ENCODE peak calls at places on chromosomes 16 and 17, in six cellular contexts. X is activated T-helper 1 cell treated with Interleukin-2 at 50 U/mL for 16 hours, O is HS-5, E is EL, C is GM23338, V is omental fat pad. T is an unnamed sample.

GRCh38 chr16:68768170-68768569 is 31.1 kb downstream of the CDH1 start:
- DNase-seq in C (no peak), V (no peak), O (no peak), E (no peak), X (no peak), T (no peak)

GRCh38 chr17:30296499-30297038 is 4.8 kb upstream of the BLMH start:
- DNase-seq in E (peak; percentile 37), X (no peak), C (no peak), V (no peak), O (no peak), T (no peak)

GRCh38 chr17:46883871-46884270 is 32.5 kb downstream of the WNT9B start:
- DNase-seq in O (no peak), E (no peak), C (no peak), V (no peak), X (no peak), T (no peak)

GRCh38 chr17:63999680-64000531 is 1.8 kb downstream of the PRR29 start:
- DNase-seq in V (peak; percentile 9), C (no peak), X (no peak), E (no peak), O (no peak), T (no peak)

GRCh38 chr16:71367243-71367976 is 8.9 kb downstream of the CALB2 start:
- DNase-seq in X (no peak), C (peak; percentile 94), O (no peak), V (no peak), E (peak; percentile 58), T (no peak)

GRCh38 chr17:9204623-9205329 is 183.5 kb downstream of the NTN1 start:
- DNase-seq in E (no peak), X (no peak), O (no peak), V (no peak), C (no peak), T (no peak)

GRCh38 chr17:47265983-47266541 is 12.4 kb downstream of the ITGB3 start:
- DNase-seq in E (peak; percentile 50), X (no peak), O (peak; percentile 36), V (no peak), C (no peak), T (no peak)

GRCh38 chr16:10655415-10655977 is 39.2 kb downstream of the TEKT5 start:
- DNase-seq in C (no peak), X (no peak), V (no peak), O (no peak), E (no peak), T (no peak)

GRCh38 chr17:31824771-31825360 is 34.2 kb downstream of the COPRS start:
- DNase-seq in X (no peak), C (no peak), V (no peak), E (peak; percentile 36), O (no peak), T (no peak)

GRCh38 chr16:90020838-90021382 is 1.7 kb upstream of the DBNDD1 start:
- DNase-seq in X (no peak), O (no peak), E (peak; percentile 62), V (no peak), C (no peak), T (no peak)

GRCh38 chr17:148757-149156 is 11.4 kb downstream of the SCGB1C2 start:
- DNase-seq in E (no peak), C (no peak), V (no peak), O (no peak), X (no peak), T (no peak)

GRCh38 chr17:31490991-31491793 is 99.7 kb downstream of the RAB11FIP4 start:
- DNase-seq in C (no peak), X (no peak), O (no peak), E (no peak), V (no peak), T (no peak)

GRCh38 chr17:4625181-4625601 is 16.3 kb downstream of the ALOX15 start:
- DNase-seq in X (no peak), V (no peak), O (no peak), E (no peak), C (peak; percentile 62), T (no peak)

GRCh38 chr16:30769379-30770089 is 7.4 kb downstream of the RNF40 start:
- DNase-seq in O (no peak), E (no peak), V (no peak), X (no peak), C (no peak), T (no peak)

GRCh38 chr16:66608241-66609138 is 4.0 kb downstream of the CMTM3 start:
- DNase-seq in V (peak; percentile 71), C (peak; percentile 90), E (peak; percentile 87), O (peak; percentile 68), X (peak; percentile 66), T (peak; percentile 57)

GRCh38 chr16:685967-686366 is 1.8 kb upstream of the JMJD8 start:
- DNase-seq in E (peak; percentile 48), O (no peak), V (no peak), C (peak; percentile 61), X (no peak), T (no peak)

GRCh38 chr17:59160203-59161025 is 4.9 kb downstream of the PRR11 start:
- DNase-seq in X (no peak), O (no peak), C (no peak), E (no peak), V (no peak), T (no peak)

GRCh38 chr17:17075037-17075755 is 32.9 kb downstream of the MPRIP start:
- DNase-seq in E (peak; percentile 36), O (no peak), X (no peak), C (no peak), V (no peak), T (no peak)

GRCh38 chr16:55399911-55400310 is 75.9 kb downstream of the IRX6 start:
- DNase-seq in V (no peak), X (no peak), C (no peak), O (no peak), E (no peak), T (no peak)

GRCh38 chr17:49515196-49515770 is 20.2 kb downstream of the NGFR start:
- DNase-seq in E (peak; percentile 94), V (peak; percentile 38), O (peak; percentile 71), C (peak; percentile 83), X (no peak), T (no peak)

GRCh38 chr17:19448341-19449268 is 37.6 kb downstream of the RNF112 start:
- DNase-seq in E (peak; percentile 95), V (no peak), C (no peak), O (peak; percentile 93), X (no peak), T (no peak)

GRCh38 chr17:50550661-50551432 is 3.9 kb downstream of the SPATA20 start:
- DNase-seq in V (peak; percentile 43), O (no peak), X (no peak), C (peak; percentile 95), E (peak; percentile 69), T (no peak)

GRCh38 chr16:27367463-27368357 is 34.3 kb upstream of the IL21R start:
- DNase-seq in C (peak; percentile 86), E (peak; percentile 73), X (peak; percentile 75), O (no peak), V (peak; percentile 57), T (peak; percentile 92)

GRCh38 chr17:80942360-80943345 is 49.0 kb upstream of the CHMP6 start:
- DNase-seq in V (peak; percentile 73), X (no peak), O (no peak), E (peak; percentile 19), C (no peak), T (no peak)

T was measured in T-helper 22 cell.